ENCODE peak calls at places on chromosomes 4 and X, in ten cellular contexts. G, R, K, C, A, V, E, D, X and L are unnamed samples.

GRCh38 chr4:80240976-80241375 is 25.5 kb upstream of the FGF5 start:
- DNase-seq in G (no peak), V (no peak), C (no peak), A (no peak), E (no peak), X (no peak), D (no peak), R (no peak), K (no peak), L (no peak)

GRCh38 chrX:110383414-110383813 is 24.8 kb downstream of the RTL9 start:
- DNase-seq in D (no peak), V (no peak), G (no peak), E (peak; percentile 65), A (no peak), C (no peak), R (no peak), X (no peak), K (no peak), L (no peak)

GRCh38 chrX:24877854-24878650 is 137.7 kb downstream of the ARX start:
- DNase-seq in G (no peak), E (no peak), X (no peak), D (no peak), C (no peak), A (no peak), V (no peak), K (no peak), R (no peak), L (peak; percentile 0)

GRCh38 chr4:167955006-167955405 is 137.3 kb upstream of the ANXA10 start:
- DNase-seq in V (no peak), X (no peak), R (no peak), E (no peak), G (no peak), D (no peak), A (no peak), C (no peak), K (no peak), L (no peak)

GRCh38 chr4:27467351-27467750 is 606.7 kb downstream of the STIM2 start:
- DNase-seq in R (no peak), D (no peak), K (no peak), A (no peak), G (no peak), V (no peak), X (no peak), E (no peak), C (no peak), L (no peak)

GRCh38 chr4:23902203-23902602 is 12.4 kb upstream of the PPARGC1A start:
- DNase-seq in V (no peak), D (no peak), C (no peak), A (no peak), X (no peak), R (no peak), G (no peak), K (no peak), E (no peak), L (no peak)

GRCh38 chrX:72738396-72738795 is 24.3 kb upstream of the PHKA1 start:
- DNase-seq in R (no peak), C (no peak), A (no peak), E (no peak), K (no peak), D (no peak), V (no peak), G (no peak), X (no peak), L (no peak)

GRCh38 chrX:10050481-10050880 is 83.3 kb downstream of the CLDN34 start:
- DNase-seq in V (peak; percentile 67), E (no peak), R (no peak), X (no peak), G (no peak), D (no peak), A (no peak), K (no peak), C (no peak), L (no peak)

GRCh38 chr4:8746523-8747466 is 124.8 kb downstream of the HMX1 start:
- DNase-seq in X (no peak), E (no peak), R (peak; percentile 16), G (no peak), K (no peak), D (no peak), A (no peak), C (no peak), V (no peak), L (no peak)

GRCh38 chr4:74039065-74039763 is 725 bp upstream of the CXCL3 start:
- DNase-seq in K (no peak), R (no peak), E (peak; percentile 20), D (no peak), A (no peak), C (no peak), G (no peak), V (no peak), X (no peak), L (no peak)

GRCh38 chrX:134957836-134958235 is 33.0 kb upstream of the SMIM10 start:
- DNase-seq in G (no peak), C (no peak), X (no peak), R (no peak), D (no peak), K (no peak), V (no peak), E (no peak), A (no peak), L (no peak)

GRCh38 chr4:38753021-38753806 is 29.6 kb downstream of the TLR10 start:
- DNase-seq in R (no peak), X (peak; percentile 86), A (peak; percentile 26), G (peak; percentile 89), E (peak; percentile 97), V (peak; percentile 75), K (peak; percentile 96), C (no peak), D (no peak), L (peak; percentile 55)

GRCh38 chr4:85391011-85391410 is 83.9 kb upstream of the ARHGAP24 start:
- DNase-seq in C (no peak), D (no peak), E (no peak), V (no peak), A (no peak), X (no peak), G (no peak), K (no peak), R (no peak), L (no peak)

GRCh38 chrX:113906168-113906567 is 677.7 kb upstream of the HTR2C start:
- DNase-seq in E (no peak), X (no peak), G (peak; percentile 19), R (no peak), D (no peak), V (no peak), A (no peak), C (no peak), K (peak; percentile 10), L (no peak)

GRCh38 chr4:82691431-82691830 is 107.2 kb downstream of the SCD5 start:
- DNase-seq in E (no peak), A (no peak), K (no peak), V (no peak), C (no peak), D (no peak), R (no peak), X (no peak), G (no peak), L (no peak)

GRCh38 chr4:76990288-76991080 is 40.9 kb downstream of the SEPTIN11 start:
- DNase-seq in G (no peak), V (no peak), A (no peak), C (no peak), K (no peak), R (no peak), X (no peak), D (no peak), E (peak; percentile 82), L (no peak)

GRCh38 chrX:119015407-119016242 is 41.2 kb downstream of the LONRF3 start:
- DNase-seq in K (no peak), E (peak; percentile 82), D (peak; percentile 75), V (peak; percentile 41), G (peak; percentile 30), X (peak; percentile 70), R (no peak), A (peak; percentile 22), C (peak; percentile 51), L (peak; percentile 82)

GRCh38 chr4:71270901-71271300 is 67.9 kb upstream of the SLC4A4 start:
- DNase-seq in A (no peak), V (no peak), K (peak; percentile 55), G (no peak), X (no peak), D (no peak), C (no peak), R (no peak), E (no peak), L (no peak)

DNA sequence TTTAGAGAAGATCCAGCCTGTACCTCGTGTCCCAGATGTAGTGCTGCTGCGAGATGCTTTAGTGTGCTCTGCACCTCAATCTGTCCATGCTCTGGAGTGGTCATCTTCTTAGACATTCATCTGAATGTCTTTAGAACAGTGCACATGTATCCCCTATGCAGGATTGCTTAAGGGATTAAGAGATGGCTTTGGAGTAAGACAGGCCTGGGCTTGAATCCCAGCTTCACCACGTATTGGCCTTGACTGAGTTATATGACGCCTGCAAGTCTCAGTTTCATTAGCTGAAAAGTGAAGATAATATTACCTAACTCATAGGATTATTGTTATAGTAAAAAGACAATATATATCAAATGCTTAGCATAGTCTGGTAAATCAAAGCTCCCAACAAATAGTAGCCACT is 98.3 kb downstream of the NFKB1 start:
- DNase-seq in A (no peak), E (no peak), X (no peak), K (no peak), D (no peak), C (no peak), V (no peak), R (no peak), G (no peak), L (peak; percentile 41)
- H3K27ac ChIP-seq in A (no peak overlapping the region), E (peak overlapping the region; percentile 35), X (no peak overlapping the region), K (peak overlapping the region; percentile 98), D (no peak overlapping the region), C (no peak overlapping the region), V (no peak overlapping the region), R (no peak overlapping the region), G (no peak overlapping the region), L (no peak overlapping the region)

DNA sequence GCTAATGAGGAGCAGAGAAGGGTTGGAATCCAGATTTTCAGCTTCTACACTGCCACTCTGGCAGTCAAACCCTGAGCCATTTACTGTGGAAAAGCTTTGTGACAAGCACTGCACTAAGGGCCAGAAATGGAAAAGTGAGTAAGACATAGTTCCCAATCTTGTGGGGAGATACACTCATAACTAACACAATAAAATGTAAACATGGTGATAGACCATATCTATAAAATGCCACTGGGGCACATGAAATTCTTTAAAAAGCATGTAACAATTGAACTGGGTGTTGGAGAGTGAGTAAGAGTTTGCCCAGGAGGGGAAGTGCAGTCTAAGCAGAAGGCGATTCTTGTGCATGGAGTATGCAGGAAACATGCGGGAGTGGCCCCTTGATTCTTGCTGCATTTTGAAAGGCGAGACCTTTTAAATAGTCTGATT is 32.0 kb upstream of the ANXA5 start:
- DNase-seq in X (no peak), R (no peak), E (peak; percentile 57), A (no peak), C (no peak), V (no peak), D (no peak), G (no peak), K (no peak), L (peak; percentile 66)
- H3K27ac ChIP-seq in X (no peak overlapping the region), R (no peak overlapping the region), E (peak overlapping the region; percentile 77), A (no peak overlapping the region), C (no peak overlapping the region), V (no peak overlapping the region), D (no peak overlapping the region), G (no peak overlapping the region), K (no peak overlapping the region), L (peak overlapping the region; percentile 91)

GRCh38 chrX:129981207-129981553 is 1.3 kb upstream of the BCORL1 start:
- DNase-seq in K (no peak), X (no peak), D (no peak), A (no peak), E (no peak), C (no peak), V (no peak), R (no peak), G (no peak), L (no peak)
- H3K27ac ChIP-seq in K (no peak overlapping the region), X (peak overlapping the region; percentile 81), D (no peak overlapping the region), A (peak overlapping the region; percentile 69), E (no peak overlapping the region), C (no peak overlapping the region), V (peak overlapping the region; percentile 65), R (no peak overlapping the region), G (peak overlapping the region; percentile 88), L (no peak overlapping the region)

GRCh38 chr4:4386296-4386735 is 586 bp upstream of the NSG1 start:
- DNase-seq in E (no peak), R (no peak), K (peak; percentile 35), D (no peak), G (no peak), C (peak; percentile 70), A (no peak), V (no peak), X (no peak), L (no peak)
- H3K27ac ChIP-seq in E (no peak overlapping the region), R (no peak overlapping the region), K (no peak overlapping the region), D (no peak overlapping the region), G (no peak overlapping the region), C (peak overlapping the region; percentile 44), A (no peak overlapping the region), V (no peak overlapping the region), X (no peak overlapping the region), L (no peak overlapping the region)